ENCODE peak calls at places on chromosomes 11 and 22, in nine cellular contexts. One of them, this sample, is unnamed.

GRCh38 chr11:96246718-96247540 is 96.1 kb downstream of the MAML2 start:
- DNase-seq in heart right ventricle: no peak
- DNase-seq in substantia nigra: no peak
- DNase-seq in tibial nerve: no peak
- DNase-seq in SK-N-SH: no peak
- DNase-seq in brain microvascular endothelial cell: peak; percentile 65
- DNase-seq in uterus: no peak
- DNase-seq in RWPE1: no peak
- DNase-seq in AG04450: no peak
- DNase-seq in this sample: no peak

GRCh38 chr11:14809466-14809865 is 82.6 kb downstream of the CYP2R1 start:
- DNase-seq in heart right ventricle: no peak
- DNase-seq in substantia nigra: no peak
- DNase-seq in tibial nerve: no peak
- DNase-seq in SK-N-SH: no peak
- DNase-seq in brain microvascular endothelial cell: no peak
- DNase-seq in uterus: no peak
- DNase-seq in RWPE1: no peak
- DNase-seq in AG04450: no peak
- DNase-seq in this sample: no peak

GRCh38 chr22:23075525-23076216 is 5.4 kb downstream of the GNAZ start:
- DNase-seq in heart right ventricle: no peak
- DNase-seq in substantia nigra: no peak
- DNase-seq in tibial nerve: no peak
- DNase-seq in SK-N-SH: no peak
- DNase-seq in brain microvascular endothelial cell: no peak
- DNase-seq in uterus: no peak
- DNase-seq in RWPE1: no peak
- DNase-seq in AG04450: no peak
- DNase-seq in this sample: no peak

GRCh38 chr11:134509381-134510068 is 97.5 kb upstream of the B3GAT1 start:
- DNase-seq in heart right ventricle: no peak
- DNase-seq in substantia nigra: no peak
- DNase-seq in tibial nerve: no peak
- DNase-seq in SK-N-SH: no peak
- DNase-seq in brain microvascular endothelial cell: no peak
- DNase-seq in uterus: no peak
- DNase-seq in RWPE1: no peak
- DNase-seq in AG04450: no peak
- DNase-seq in this sample: peak; percentile 68

GRCh38 chr11:127656266-127656879 is 655.8 kb upstream of the KIRREL3 start:
- DNase-seq in heart right ventricle: no peak
- DNase-seq in substantia nigra: no peak
- DNase-seq in tibial nerve: no peak
- DNase-seq in SK-N-SH: no peak
- DNase-seq in brain microvascular endothelial cell: no peak
- DNase-seq in uterus: no peak
- DNase-seq in RWPE1: no peak
- DNase-seq in AG04450: no peak
- DNase-seq in this sample: no peak

GRCh38 chr11:61042961-61043540 is 59.2 kb upstream of the CD5 start:
- DNase-seq in heart right ventricle: no peak
- DNase-seq in substantia nigra: no peak
- DNase-seq in tibial nerve: no peak
- DNase-seq in SK-N-SH: no peak
- DNase-seq in brain microvascular endothelial cell: no peak
- DNase-seq in uterus: no peak
- DNase-seq in RWPE1: no peak
- DNase-seq in AG04450: no peak
- DNase-seq in this sample: no peak

GRCh38 chr22:37544955-37545702 is 15.2 kb upstream of the CDC42EP1 start:
- DNase-seq in heart right ventricle: peak; percentile 81
- DNase-seq in substantia nigra: peak; percentile 64
- DNase-seq in tibial nerve: peak; percentile 71
- DNase-seq in SK-N-SH: peak; percentile 56
- DNase-seq in brain microvascular endothelial cell: peak; percentile 54
- DNase-seq in uterus: peak; percentile 77
- DNase-seq in RWPE1: no peak
- DNase-seq in AG04450: no peak
- DNase-seq in this sample: peak; percentile 84

GRCh38 chr11:76203131-76203925 is 3.0 kb downstream of the WNT11 start:
- DNase-seq in heart right ventricle: no peak
- DNase-seq in substantia nigra: no peak
- DNase-seq in tibial nerve: no peak
- DNase-seq in SK-N-SH: no peak
- DNase-seq in brain microvascular endothelial cell: no peak
- DNase-seq in uterus: no peak
- DNase-seq in RWPE1: no peak
- DNase-seq in AG04450: no peak
- DNase-seq in this sample: no peak

GRCh38 chr11:28107726-28108618 is at the start of the genes KIF18A and METTL15:
- DNase-seq in heart right ventricle: peak; percentile 100
- DNase-seq in substantia nigra: peak; percentile 100
- DNase-seq in tibial nerve: peak; percentile 100
- DNase-seq in SK-N-SH: peak; percentile 87
- DNase-seq in brain microvascular endothelial cell: peak; percentile 99
- DNase-seq in uterus: peak; percentile 99
- DNase-seq in RWPE1: peak; percentile 86
- DNase-seq in AG04450: peak; percentile 97
- DNase-seq in this sample: peak; percentile 100

DNA sequence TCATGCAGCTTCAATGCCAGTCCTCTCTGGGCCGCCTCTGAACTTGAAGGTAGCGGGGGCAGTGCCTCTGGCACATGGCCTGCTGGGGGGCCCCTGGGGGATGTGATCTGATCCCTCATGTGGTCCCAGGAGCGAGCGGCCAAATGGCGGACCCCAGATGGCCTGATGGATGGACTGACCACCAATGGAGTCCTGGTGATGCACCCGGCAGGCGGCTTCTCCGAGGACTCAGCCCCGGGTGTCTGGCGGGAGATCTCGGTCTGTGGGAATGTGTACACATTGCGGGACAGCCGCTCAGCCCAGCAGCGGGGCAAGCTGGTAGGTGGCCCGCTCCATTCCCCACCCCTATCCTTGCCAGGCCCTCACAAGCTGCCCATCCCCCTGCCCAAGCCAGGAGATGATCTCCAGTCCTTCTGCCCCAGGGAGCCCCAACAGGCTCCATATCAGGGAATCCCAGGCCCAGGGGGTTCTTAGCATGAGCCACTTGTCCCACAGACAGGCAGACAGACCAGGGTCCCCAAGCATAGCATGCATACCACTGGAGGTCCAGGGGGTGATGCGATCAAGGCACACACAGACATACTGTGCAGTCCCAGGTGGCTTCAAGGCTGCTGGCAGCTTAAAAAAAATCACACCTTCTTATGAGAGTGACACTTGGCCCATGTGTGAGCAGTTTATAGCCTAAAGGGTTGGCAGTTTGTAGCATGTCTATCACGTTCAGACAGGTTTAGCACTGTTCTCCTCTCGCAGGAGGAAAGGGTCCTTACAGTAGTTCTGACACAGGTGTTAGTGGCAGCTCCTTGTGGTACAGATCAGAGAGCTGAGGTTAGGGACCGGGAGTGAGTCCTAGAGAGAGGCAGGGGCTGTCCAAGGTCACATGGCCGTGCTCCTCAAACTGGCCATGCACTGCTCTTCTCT is 6.4 kb upstream of the DPP3 start:
- DNase-seq in heart right ventricle: no peak
- DNase-seq in substantia nigra: no peak
- DNase-seq in tibial nerve: no peak
- DNase-seq in SK-N-SH: no peak
- DNase-seq in brain microvascular endothelial cell: no peak
- DNase-seq in uterus: no peak
- DNase-seq in RWPE1: no peak
- DNase-seq in AG04450: no peak
- DNase-seq in this sample: no peak
- H3K27ac ChIP-seq in heart right ventricle: no peak overlapping the region
- H3K27ac ChIP-seq in substantia nigra: no peak overlapping the region
- H3K27ac ChIP-seq in tibial nerve: no peak overlapping the region
- H3K27ac ChIP-seq in SK-N-SH: no peak overlapping the region
- H3K27ac ChIP-seq in brain microvascular endothelial cell: no peak overlapping the region
- H3K27ac ChIP-seq in uterus: no peak overlapping the region
- H3K27ac ChIP-seq in RWPE1: peak overlapping the region; percentile 40
- H3K27ac ChIP-seq in AG04450: no peak overlapping the region
- H3K27ac ChIP-seq in this sample: no peak overlapping the region

GRCh38 chr22:46660604-46661201 is 40.5 kb downstream of the GRAMD4 start:
- DNase-seq in heart right ventricle: no peak
- DNase-seq in substantia nigra: no peak
- DNase-seq in tibial nerve: no peak
- DNase-seq in SK-N-SH: peak; percentile 93
- DNase-seq in brain microvascular endothelial cell: no peak
- DNase-seq in uterus: no peak
- DNase-seq in RWPE1: no peak
- DNase-seq in AG04450: no peak
- DNase-seq in this sample: no peak
- H3K27ac ChIP-seq in heart right ventricle: peak overlapping the region; percentile 33
- H3K27ac ChIP-seq in substantia nigra: no peak overlapping the region
- H3K27ac ChIP-seq in tibial nerve: peak overlapping the region; percentile 54
- H3K27ac ChIP-seq in SK-N-SH: no peak overlapping the region
- H3K27ac ChIP-seq in brain microvascular endothelial cell: no peak overlapping the region
- H3K27ac ChIP-seq in uterus: no peak overlapping the region
- H3K27ac ChIP-seq in RWPE1: peak overlapping the region; percentile 48
- H3K27ac ChIP-seq in AG04450: no peak overlapping the region
- H3K27ac ChIP-seq in this sample: no peak overlapping the region

GRCh38 chr22:33921576-33922181 is 1.4 kb upstream of the LARGE1 start:
- DNase-seq in heart right ventricle: peak; percentile 62
- DNase-seq in substantia nigra: peak; percentile 48
- DNase-seq in tibial nerve: peak; percentile 68
- DNase-seq in SK-N-SH: peak; percentile 84
- DNase-seq in brain microvascular endothelial cell: peak; percentile 44
- DNase-seq in uterus: peak; percentile 70
- DNase-seq in RWPE1: no peak
- DNase-seq in AG04450: peak; percentile 30
- DNase-seq in this sample: peak; percentile 50
- H3K27ac ChIP-seq in heart right ventricle: peak overlapping the region; percentile 78
- H3K27ac ChIP-seq in substantia nigra: peak overlapping the region; percentile 22
- H3K27ac ChIP-seq in tibial nerve: peak overlapping the region; percentile 79
- H3K27ac ChIP-seq in SK-N-SH: no peak overlapping the region
- H3K27ac ChIP-seq in brain microvascular endothelial cell: no peak overlapping the region
- H3K27ac ChIP-seq in uterus: peak overlapping the region; percentile 92
- H3K27ac ChIP-seq in RWPE1: no peak overlapping the region
- H3K27ac ChIP-seq in AG04450: peak overlapping the region; percentile 61
- H3K27ac ChIP-seq in this sample: peak overlapping the region; percentile 67

DNA sequence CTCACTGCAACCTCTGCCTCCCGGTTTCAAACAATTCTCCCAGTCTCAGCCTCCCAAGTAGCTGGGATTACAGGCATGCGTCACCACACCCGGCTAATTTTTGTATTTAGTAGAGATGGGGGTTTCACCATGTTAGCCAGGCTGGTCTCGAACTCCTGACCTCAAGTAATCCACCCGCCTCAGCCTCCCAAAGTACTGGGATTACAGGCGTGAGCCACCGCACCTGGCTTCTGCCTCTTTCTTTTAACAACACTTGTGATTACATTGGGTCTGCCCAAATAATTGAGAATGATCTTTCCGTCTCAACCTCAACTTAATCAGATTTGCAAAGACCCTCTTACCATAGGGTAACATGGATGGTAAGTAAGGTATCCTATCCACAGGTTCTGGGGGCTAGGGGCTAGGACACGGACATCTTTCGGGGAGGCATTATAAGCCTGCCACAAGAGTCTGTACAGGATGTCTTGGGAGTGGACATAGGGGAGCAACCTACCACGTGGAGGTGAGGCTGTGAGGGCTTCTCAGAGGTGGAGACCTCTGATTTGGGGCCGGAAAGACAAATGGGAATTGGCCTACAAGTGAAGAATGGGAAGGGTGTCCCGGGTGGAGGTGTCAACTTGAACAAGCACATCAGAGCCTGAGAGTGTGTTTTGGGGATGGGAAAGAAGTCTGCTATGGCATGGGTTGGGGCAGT is 2.7 kb upstream of the CBX6 start:
- DNase-seq in heart right ventricle: no peak
- DNase-seq in substantia nigra: no peak
- DNase-seq in tibial nerve: no peak
- DNase-seq in SK-N-SH: no peak
- DNase-seq in brain microvascular endothelial cell: no peak
- DNase-seq in uterus: no peak
- DNase-seq in RWPE1: no peak
- DNase-seq in AG04450: no peak
- DNase-seq in this sample: no peak
- H3K27ac ChIP-seq in heart right ventricle: no peak overlapping the region
- H3K27ac ChIP-seq in substantia nigra: no peak overlapping the region
- H3K27ac ChIP-seq in tibial nerve: no peak overlapping the region
- H3K27ac ChIP-seq in SK-N-SH: no peak overlapping the region
- H3K27ac ChIP-seq in brain microvascular endothelial cell: no peak overlapping the region
- H3K27ac ChIP-seq in uterus: peak overlapping the region; percentile 99
- H3K27ac ChIP-seq in RWPE1: no peak overlapping the region
- H3K27ac ChIP-seq in AG04450: no peak overlapping the region
- H3K27ac ChIP-seq in this sample: no peak overlapping the region

This sample was measured in left lung.